ENCODE peak calls at places on chromosomes 11 and 22, in nine cellular contexts. One of them, this sample, is unnamed.

GRCh38 chr11:2190670-2191471 is 19.3 kb upstream of the TH start:
- DNase-seq in nucleus accumbens: no peak
- DNase-seq in immature natural killer cell: no peak
- DNase-seq in activated CD8-positive, alpha-beta memory T cell treated with anti-CD3 and anti-CD28 coated beads, Interleukin-2, amount 50 U/mL, for 4 hours: no peak
- DNase-seq in GM20000: no peak
- DNase-seq in neural progenitor cell: peak
- DNase-seq in retina: peak
- DNase-seq in left kidney: peak
- DNase-seq in adipocyte: no peak
- DNase-seq in this sample: no peak

GRCh38 chr11:125941606-125942275 is 4.1 kb upstream of the VSIG10L2 start:
- DNase-seq in retina: peak
- DNase-seq in adipocyte: peak
- DNase-seq in nucleus accumbens: peak
- DNase-seq in left kidney: peak
- DNase-seq in activated CD8-positive, alpha-beta memory T cell treated with anti-CD3 and anti-CD28 coated beads, Interleukin-2, amount 50 U/mL, for 4 hours: peak
- DNase-seq in GM20000: peak
- DNase-seq in immature natural killer cell: no peak
- DNase-seq in neural progenitor cell: peak
- DNase-seq in this sample: peak

GRCh38 chr11:77821349-77821851 is 456 bp downstream of the AAMDC start:
- DNase-seq in activated CD8-positive, alpha-beta memory T cell treated with anti-CD3 and anti-CD28 coated beads, Interleukin-2, amount 50 U/mL, for 4 hours: peak
- DNase-seq in GM20000: peak
- DNase-seq in neural progenitor cell: no peak
- DNase-seq in immature natural killer cell: peak
- DNase-seq in retina: no peak
- DNase-seq in nucleus accumbens: peak
- DNase-seq in adipocyte: peak
- DNase-seq in left kidney: no peak
- DNase-seq in this sample: peak

GRCh38 chr11:123351375-123351774 is 78.7 kb upstream of the GRAMD1B start:
- DNase-seq in GM20000: no peak
- DNase-seq in left kidney: peak
- DNase-seq in immature natural killer cell: no peak
- DNase-seq in retina: peak
- DNase-seq in neural progenitor cell: peak
- DNase-seq in activated CD8-positive, alpha-beta memory T cell treated with anti-CD3 and anti-CD28 coated beads, Interleukin-2, amount 50 U/mL, for 4 hours: no peak
- DNase-seq in nucleus accumbens: peak
- DNase-seq in adipocyte: no peak
- DNase-seq in this sample: no peak

GRCh38 chr11:131579932-131580387 is 209.5 kb downstream of the NTM start:
- DNase-seq in retina: no peak
- DNase-seq in adipocyte: peak
- DNase-seq in neural progenitor cell: peak
- DNase-seq in activated CD8-positive, alpha-beta memory T cell treated with anti-CD3 and anti-CD28 coated beads, Interleukin-2, amount 50 U/mL, for 4 hours: no peak
- DNase-seq in immature natural killer cell: no peak
- DNase-seq in left kidney: peak
- DNase-seq in GM20000: peak
- DNase-seq in nucleus accumbens: peak
- DNase-seq in this sample: peak

GRCh38 chr11:17547051-17547577 is at the start of gene OTOG:
- DNase-seq in neural progenitor cell: peak
- DNase-seq in left kidney: peak
- DNase-seq in immature natural killer cell: no peak
- DNase-seq in activated CD8-positive, alpha-beta memory T cell treated with anti-CD3 and anti-CD28 coated beads, Interleukin-2, amount 50 U/mL, for 4 hours: no peak
- DNase-seq in GM20000: no peak
- DNase-seq in nucleus accumbens: no peak
- DNase-seq in retina: peak
- DNase-seq in adipocyte: no peak
- DNase-seq in this sample: no peak

GRCh38 chr22:42172385-42173172 is 42.0 kb upstream of the CYP2D6 start:
- DNase-seq in immature natural killer cell: no peak
- DNase-seq in neural progenitor cell: no peak
- DNase-seq in GM20000: no peak
- DNase-seq in left kidney: peak
- DNase-seq in retina: peak
- DNase-seq in nucleus accumbens: no peak
- DNase-seq in adipocyte: no peak
- DNase-seq in activated CD8-positive, alpha-beta memory T cell treated with anti-CD3 and anti-CD28 coated beads, Interleukin-2, amount 50 U/mL, for 4 hours: no peak
- DNase-seq in this sample: peak

GRCh38 chr22:23116506-23117263 is 25.1 kb downstream of the RSPH14 start:
- DNase-seq in immature natural killer cell: no peak
- DNase-seq in nucleus accumbens: peak
- DNase-seq in activated CD8-positive, alpha-beta memory T cell treated with anti-CD3 and anti-CD28 coated beads, Interleukin-2, amount 50 U/mL, for 4 hours: no peak
- DNase-seq in left kidney: no peak
- DNase-seq in neural progenitor cell: no peak
- DNase-seq in retina: no peak
- DNase-seq in adipocyte: no peak
- DNase-seq in GM20000: no peak
- DNase-seq in this sample: no peak

GRCh38 chr22:45349916-45350315 is 40.2 kb downstream of the FAM118A start:
- DNase-seq in GM20000: no peak
- DNase-seq in retina: no peak
- DNase-seq in immature natural killer cell: no peak
- DNase-seq in nucleus accumbens: no peak
- DNase-seq in neural progenitor cell: no peak
- DNase-seq in left kidney: no peak
- DNase-seq in adipocyte: no peak
- DNase-seq in activated CD8-positive, alpha-beta memory T cell treated with anti-CD3 and anti-CD28 coated beads, Interleukin-2, amount 50 U/mL, for 4 hours: no peak
- DNase-seq in this sample: no peak

GRCh38 chr11:114027396-114027795 is 32.1 kb upstream of the ZBTB16 start:
- DNase-seq in neural progenitor cell: no peak
- DNase-seq in nucleus accumbens: no peak
- DNase-seq in immature natural killer cell: no peak
- DNase-seq in activated CD8-positive, alpha-beta memory T cell treated with anti-CD3 and anti-CD28 coated beads, Interleukin-2, amount 50 U/mL, for 4 hours: no peak
- DNase-seq in retina: no peak
- DNase-seq in left kidney: no peak
- DNase-seq in adipocyte: no peak
- DNase-seq in GM20000: no peak
- DNase-seq in this sample: no peak

GRCh38 chr22:46355369-46355995 is 20.0 kb downstream of the TRMU start:
- DNase-seq in adipocyte: peak
- DNase-seq in immature natural killer cell: peak
- DNase-seq in retina: peak
- DNase-seq in neural progenitor cell: peak
- DNase-seq in left kidney: peak
- DNase-seq in nucleus accumbens: peak
- DNase-seq in GM20000: peak
- DNase-seq in activated CD8-positive, alpha-beta memory T cell treated with anti-CD3 and anti-CD28 coated beads, Interleukin-2, amount 50 U/mL, for 4 hours: peak
- DNase-seq in this sample: peak

GRCh38 chr22:49880281-49880680 is 26.6 kb downstream of the ZBED4 start:
- DNase-seq in adipocyte: no peak
- DNase-seq in immature natural killer cell: peak
- DNase-seq in nucleus accumbens: no peak
- DNase-seq in GM20000: peak
- DNase-seq in left kidney: peak
- DNase-seq in neural progenitor cell: no peak
- DNase-seq in activated CD8-positive, alpha-beta memory T cell treated with anti-CD3 and anti-CD28 coated beads, Interleukin-2, amount 50 U/mL, for 4 hours: no peak
- DNase-seq in retina: no peak
- DNase-seq in this sample: no peak

GRCh38 chr11:115503083-115503885 is 931 bp downstream of the CADM1 start:
- DNase-seq in nucleus accumbens: peak
- DNase-seq in immature natural killer cell: peak
- DNase-seq in GM20000: peak
- DNase-seq in left kidney: peak
- DNase-seq in retina: peak
- DNase-seq in adipocyte: peak
- DNase-seq in neural progenitor cell: peak
- DNase-seq in activated CD8-positive, alpha-beta memory T cell treated with anti-CD3 and anti-CD28 coated beads, Interleukin-2, amount 50 U/mL, for 4 hours: peak
- DNase-seq in this sample: peak

GRCh38 chr11:101226617-101227016 is 97.0 kb upstream of the PGR start:
- DNase-seq in adipocyte: no peak
- DNase-seq in activated CD8-positive, alpha-beta memory T cell treated with anti-CD3 and anti-CD28 coated beads, Interleukin-2, amount 50 U/mL, for 4 hours: no peak
- DNase-seq in retina: no peak
- DNase-seq in immature natural killer cell: no peak
- DNase-seq in nucleus accumbens: no peak
- DNase-seq in neural progenitor cell: no peak
- DNase-seq in GM20000: no peak
- DNase-seq in left kidney: no peak
- DNase-seq in this sample: no peak

GRCh38 chr11:103877221-103877620 is 159.2 kb upstream of the DDI1 start:
- DNase-seq in GM20000: no peak
- DNase-seq in neural progenitor cell: no peak
- DNase-seq in left kidney: no peak
- DNase-seq in immature natural killer cell: no peak
- DNase-seq in adipocyte: no peak
- DNase-seq in retina: no peak
- DNase-seq in activated CD8-positive, alpha-beta memory T cell treated with anti-CD3 and anti-CD28 coated beads, Interleukin-2, amount 50 U/mL, for 4 hours: no peak
- DNase-seq in nucleus accumbens: no peak
- DNase-seq in this sample: no peak

GRCh38 chr22:43897751-43898261 is 6.0 kb upstream of the PNPLA5 start:
- DNase-seq in neural progenitor cell: no peak
- DNase-seq in nucleus accumbens: peak
- DNase-seq in left kidney: no peak
- DNase-seq in retina: no peak
- DNase-seq in adipocyte: peak
- DNase-seq in GM20000: no peak
- DNase-seq in activated CD8-positive, alpha-beta memory T cell treated with anti-CD3 and anti-CD28 coated beads, Interleukin-2, amount 50 U/mL, for 4 hours: no peak
- DNase-seq in immature natural killer cell: no peak
- DNase-seq in this sample: peak

GRCh38 chr11:8035225-8035846 is 45.7 kb upstream of the TUB start:
- DNase-seq in left kidney: no peak
- DNase-seq in activated CD8-positive, alpha-beta memory T cell treated with anti-CD3 and anti-CD28 coated beads, Interleukin-2, amount 50 U/mL, for 4 hours: no peak
- DNase-seq in retina: peak
- DNase-seq in neural progenitor cell: no peak
- DNase-seq in adipocyte: no peak
- DNase-seq in nucleus accumbens: no peak
- DNase-seq in GM20000: no peak
- DNase-seq in immature natural killer cell: no peak
- DNase-seq in this sample: no peak

GRCh38 chr11:128738942-128739341 is 45.1 kb downstream of the FLI1 start:
- DNase-seq in left kidney: no peak
- DNase-seq in activated CD8-positive, alpha-beta memory T cell treated with anti-CD3 and anti-CD28 coated beads, Interleukin-2, amount 50 U/mL, for 4 hours: no peak
- DNase-seq in retina: no peak
- DNase-seq in immature natural killer cell: no peak
- DNase-seq in nucleus accumbens: no peak
- DNase-seq in neural progenitor cell: no peak
- DNase-seq in adipocyte: no peak
- DNase-seq in GM20000: no peak
- DNase-seq in this sample: no peak

GRCh38 chr22:44103735-44104134 is 77.0 kb upstream of the PARVG start:
- DNase-seq in immature natural killer cell: no peak
- DNase-seq in nucleus accumbens: no peak
- DNase-seq in adipocyte: no peak
- DNase-seq in GM20000: no peak
- DNase-seq in retina: no peak
- DNase-seq in neural progenitor cell: no peak
- DNase-seq in activated CD8-positive, alpha-beta memory T cell treated with anti-CD3 and anti-CD28 coated beads, Interleukin-2, amount 50 U/mL, for 4 hours: no peak
- DNase-seq in left kidney: no peak
- DNase-seq in this sample: no peak

GRCh38 chr11:7522106-7522505 is 8.3 kb downstream of the PPFIBP2 start:
- DNase-seq in neural progenitor cell: no peak
- DNase-seq in adipocyte: no peak
- DNase-seq in retina: no peak
- DNase-seq in GM20000: no peak
- DNase-seq in left kidney: no peak
- DNase-seq in activated CD8-positive, alpha-beta memory T cell treated with anti-CD3 and anti-CD28 coated beads, Interleukin-2, amount 50 U/mL, for 4 hours: no peak
- DNase-seq in immature natural killer cell: no peak
- DNase-seq in nucleus accumbens: no peak
- DNase-seq in this sample: no peak

GRCh38 chr22:19139001-19139356 is 5.5 kb downstream of the ESS2 start:
- DNase-seq in left kidney: no peak
- DNase-seq in activated CD8-positive, alpha-beta memory T cell treated with anti-CD3 and anti-CD28 coated beads, Interleukin-2, amount 50 U/mL, for 4 hours: no peak
- DNase-seq in nucleus accumbens: no peak
- DNase-seq in adipocyte: no peak
- DNase-seq in retina: no peak
- DNase-seq in immature natural killer cell: no peak
- DNase-seq in GM20000: no peak
- DNase-seq in neural progenitor cell: no peak
- DNase-seq in this sample: no peak

GRCh38 chr11:68841718-68842426 is at the start of gene CPT1A:
- DNase-seq in immature natural killer cell: peak
- DNase-seq in retina: peak
- DNase-seq in nucleus accumbens: peak
- DNase-seq in adipocyte: peak
- DNase-seq in neural progenitor cell: peak
- DNase-seq in left kidney: peak
- DNase-seq in activated CD8-positive, alpha-beta memory T cell treated with anti-CD3 and anti-CD28 coated beads, Interleukin-2, amount 50 U/mL, for 4 hours: peak
- DNase-seq in GM20000: peak
- DNase-seq in this sample: peak

GRCh38 chr11:119694334-119694733 is 34.7 kb downstream of the NECTIN1 start:
- DNase-seq in nucleus accumbens: no peak
- DNase-seq in adipocyte: no peak
- DNase-seq in neural progenitor cell: no peak
- DNase-seq in GM20000: peak
- DNase-seq in retina: no peak
- DNase-seq in immature natural killer cell: peak
- DNase-seq in left kidney: no peak
- DNase-seq in activated CD8-positive, alpha-beta memory T cell treated with anti-CD3 and anti-CD28 coated beads, Interleukin-2, amount 50 U/mL, for 4 hours: no peak
- DNase-seq in this sample: no peak